ENCODE peak calls at places on chromosomes 1 and 21, in six cellular contexts. R is ascending aorta, I is lower lobe of right lung, K is HAP-1, J is cardiac muscle cell, V is left ventricle myocardium inferior. T is an unnamed sample. For H3K4me1, the result is how much of the 10 kb centered on the place peaks cover.

GRCh38 chr1:95018602-95019369 is 54.0 kb downstream of the ALG14 start:
- DNase-seq in R (no peak), I (no peak), K (no peak), J (no peak), V (no peak), T (no peak)

GRCh38 chr1:9500756-9501754 is 38.2 kb upstream of the SLC25A33 start:
- DNase-seq in R (no peak), I (no peak), K (no peak), J (no peak), V (no peak), T (no peak)

GRCh38 chr21:33951276-33952178 is 35.9 kb upstream of the ATP5PO start:
- DNase-seq in R (no peak), I (no peak), K (no peak), J (peak), V (no peak), T (no peak)

GRCh38 chr1:183052861-183053260 is 29.6 kb downstream of the LAMC1 start:
- DNase-seq in R (no peak), I (no peak), K (no peak), J (no peak), V (no peak), T (no peak)

GRCh38 chr1:203871114-203871875 is 9.9 kb downstream of the SNRPE start:
- DNase-seq in R (no peak), I (no peak), K (peak), J (peak), V (no peak), T (peak)

GRCh38 chr1:160985723-160986122 is 31.1 kb upstream of the ITLN2 start:
- DNase-seq in R (no peak), I (no peak), K (no peak), J (no peak), V (no peak), T (no peak)

GRCh38 chr1:82161651-82162238 is 361.0 kb downstream of the ADGRL2 start:
- DNase-seq in R (no peak), I (no peak), K (peak), J (no peak), V (no peak), T (peak)

GRCh38 chr1:53685272-53686051 is 53.5 kb downstream of the GLIS1 start:
- DNase-seq in R (no peak), I (no peak), K (no peak), J (peak), V (no peak), T (no peak)

GRCh38 chr1:185367218-185367617 is 50.2 kb upstream of the IVNS1ABP start:
- DNase-seq in R (no peak), I (no peak), K (no peak), J (peak), V (no peak), T (no peak)

GRCh38 chr1:178628637-178629548 is 96.2 kb upstream of the RALGPS2 start:
- DNase-seq in R (no peak), I (no peak), K (no peak), J (peak), V (no peak), T (no peak)

GRCh38 chr1:22790232-22791008 is 79.8 kb downstream of the EPHB2 start:
- DNase-seq in R (no peak), I (no peak), K (no peak), J (no peak), V (peak), T (peak)

DNA sequence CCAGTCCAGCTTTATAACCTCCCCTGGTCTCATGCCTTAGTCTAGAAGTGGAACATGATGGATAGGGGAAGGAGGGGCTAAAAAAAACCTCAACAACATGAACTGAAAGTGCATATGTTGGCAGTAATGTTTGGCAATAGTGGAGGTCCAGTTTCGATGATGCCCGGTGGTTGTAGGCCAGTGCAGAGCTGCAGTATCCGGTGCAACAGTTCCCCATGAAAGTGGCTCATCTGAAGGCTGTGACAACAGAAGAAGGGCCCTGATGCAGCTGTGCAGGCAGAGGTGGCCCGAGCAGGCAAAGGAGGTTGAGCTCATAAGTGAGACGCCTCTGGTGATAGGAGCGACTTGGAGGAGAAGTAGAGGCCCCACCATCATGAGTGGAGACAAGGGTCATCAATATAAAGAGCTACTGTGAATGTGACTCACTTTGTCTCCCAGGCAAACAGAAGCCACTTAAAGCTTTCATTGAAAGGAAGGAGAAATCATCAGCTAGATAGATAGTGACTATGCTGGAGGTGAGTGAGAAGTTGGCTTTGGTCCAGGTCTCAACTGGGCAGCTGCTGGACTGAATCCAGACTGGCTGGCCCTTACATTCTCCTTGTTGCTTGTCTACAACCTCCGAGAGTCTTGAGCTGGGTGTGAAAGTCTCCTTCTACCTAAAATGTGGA is 10.2 kb upstream of the CREG1 start:
- DNase-seq in R (no peak), I (peak), K (no peak), J (peak), V (no peak), T (no peak)
- H3K4me1 ChIP-seq in R (under half), I (under half), K (under half), J (under half), V (under half), T (under half)

DNA sequence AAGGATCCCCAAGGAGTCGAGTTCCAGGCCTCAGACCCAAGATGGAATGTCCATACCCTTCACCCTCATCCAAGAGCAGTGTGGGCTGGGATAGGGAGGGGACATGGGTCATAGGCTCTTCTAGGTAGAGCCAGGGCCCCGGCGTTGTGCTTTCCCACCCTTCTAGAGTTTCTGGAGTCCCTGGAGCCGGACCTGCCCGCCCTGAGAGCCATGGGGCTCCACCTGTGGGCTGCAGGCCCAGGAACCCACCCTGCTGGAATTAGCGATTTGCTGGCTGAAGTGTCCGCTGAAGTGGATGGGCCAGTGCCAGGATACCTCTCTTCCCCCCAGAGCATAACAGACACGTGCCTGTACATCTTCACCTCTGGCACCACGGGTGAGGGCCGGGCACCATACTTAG is 1.1 kb downstream of the SLC27A3 start:
- DNase-seq in R (no peak), I (peak), K (no peak), J (no peak), V (no peak), T (no peak)
- H3K4me1 ChIP-seq in R (half or more), I (half or more), K (under half), J (under half), V (half or more), T (under half)

GRCh38 chr21:43282358-43283120 is 113.7 kb downstream of the CRYAA start:
- DNase-seq in R (no peak), I (peak), K (no peak), J (no peak), V (peak), T (no peak)

GRCh38 chr21:43284700-43285099 is 115.9 kb downstream of the CRYAA start:
- DNase-seq in R (no peak), I (no peak), K (no peak), J (no peak), V (no peak), T (no peak)

GRCh38 chr21:43284238-43284637 is 115.4 kb downstream of the CRYAA start:
- DNase-seq in R (no peak), I (no peak), K (no peak), J (no peak), V (no peak), T (no peak)

GRCh38 chr21:43281661-43282357 is 113.0 kb downstream of the CRYAA start:
- DNase-seq in R (no peak), I (peak), K (no peak), J (no peak), V (peak), T (no peak)

DNA sequence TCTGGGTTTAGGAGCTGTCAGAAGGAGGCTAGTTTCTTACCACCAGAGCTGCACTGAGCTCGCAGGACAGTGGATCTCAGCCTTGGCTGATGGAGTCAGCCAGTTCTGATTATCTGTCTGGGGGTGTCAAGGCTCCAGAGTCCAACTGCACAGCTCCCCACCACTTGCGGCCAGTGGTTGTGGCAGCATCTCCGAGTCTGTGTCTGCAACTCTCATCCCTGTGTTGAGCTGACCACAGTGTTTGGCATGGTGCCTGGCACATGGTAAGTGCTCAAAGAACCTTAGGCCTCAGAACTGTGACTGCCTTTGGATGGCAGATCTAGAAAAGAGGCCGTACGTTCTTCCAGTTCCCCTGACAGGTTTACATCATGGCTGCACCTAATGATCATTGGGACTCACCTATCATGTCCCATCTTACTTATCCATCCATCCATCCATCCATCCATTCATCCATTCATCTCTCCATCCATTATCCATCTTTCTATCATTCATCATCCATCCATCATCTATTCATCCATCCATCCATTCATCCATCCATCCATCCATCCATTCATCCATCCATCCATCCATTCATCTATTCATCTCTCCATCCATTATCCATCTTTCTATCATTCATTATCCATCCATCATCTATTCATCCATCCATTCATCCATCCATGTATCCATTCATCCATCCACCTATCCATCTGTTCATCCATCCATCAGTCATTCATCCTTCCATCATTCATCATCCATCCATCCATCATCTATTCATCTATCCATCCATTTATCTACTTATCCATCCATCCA is 114.5 kb downstream of the CRYAA start:
- DNase-seq in R (no peak), I (peak), K (no peak), J (peak), V (peak), T (no peak)
- H3K4me1 ChIP-seq in R (under half), I (under half), K (under half), J (under half), V (under half), T (under half)

DNA sequence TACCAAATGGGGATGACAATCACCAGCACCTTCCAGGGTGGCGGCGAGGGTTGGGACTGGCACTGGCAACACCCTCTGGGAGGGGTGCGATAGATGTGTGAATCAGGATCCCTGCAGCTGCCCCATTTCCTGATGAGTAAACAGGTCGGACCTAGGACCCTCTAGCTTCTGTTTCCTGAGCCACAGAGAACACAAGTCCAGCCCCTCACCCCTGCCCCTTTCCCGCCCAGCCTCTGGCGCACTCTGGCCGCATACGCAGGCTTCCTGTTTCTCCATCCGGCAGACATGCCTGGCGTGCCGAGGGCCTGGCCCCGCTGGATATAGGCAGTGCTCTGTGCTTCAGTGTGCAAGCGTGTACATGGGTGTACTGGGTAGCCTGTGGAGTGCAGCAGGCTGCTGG is 4.6 kb downstream of the PEAR1 start:
- DNase-seq in R (no peak), I (peak), K (no peak), J (peak), V (peak), T (no peak)
- H3K4me1 ChIP-seq in R (under half), I (half or more), K (under half), J (under half), V (half or more), T (under half)

T was measured in small intestine.